ENCODE peak calls at places on chromosome 7, in eight cellular contexts. W, G, B, S, T, O, I and D are unnamed samples.

GRCh38 chr7:135748770-135749169 is at the start of gene FAM180A:
- DNase-seq in B (peak; percentile 70), W (no peak), S (peak; percentile 16), G (peak; percentile 95), I (peak; percentile 70), O (no peak), T (peak; percentile 94), D (no peak)

GRCh38 chr7:22356855-22357310 is at the start of gene RAPGEF5:
- DNase-seq in T (no peak), G (peak; percentile 3), S (peak; percentile 76), W (peak; percentile 80), B (no peak), I (no peak), O (peak; percentile 57), D (no peak)

GRCh38 chr7:4642468-4643203 is 39.5 kb upstream of the FOXK1 start:
- DNase-seq in T (no peak), W (no peak), B (no peak), I (no peak), S (no peak), G (no peak), O (no peak), D (no peak)

GRCh38 chr7:142420554-142421362 is 162.9 kb upstream of the PRSS58 start:
- DNase-seq in T (peak; percentile 40), W (peak; percentile 18), O (no peak), S (no peak), I (no peak), G (peak; percentile 31), B (no peak), D (no peak)

GRCh38 chr7:134293029-134293740 is 23.5 kb downstream of the SLC35B4 start:
- DNase-seq in T (no peak), W (peak; percentile 53), G (no peak), I (no peak), B (no peak), O (no peak), S (no peak), D (no peak)

GRCh38 chr7:148772297-148773089 is 73.8 kb downstream of the CUL1 start:
- DNase-seq in O (no peak), G (peak; percentile 87), I (peak; percentile 62), W (peak; percentile 22), S (no peak), B (no peak), T (peak; percentile 95), D (no peak)

GRCh38 chr7:28774529-28775057 is 183.5 kb downstream of the TRIL start:
- DNase-seq in W (no peak), S (no peak), G (peak; percentile 32), B (no peak), T (no peak), I (no peak), O (no peak), D (peak; percentile 8)

GRCh38 chr7:36128448-36129047 is 24.5 kb upstream of the EEPD1 start:
- DNase-seq in G (peak; percentile 96), W (peak; percentile 67), S (peak; percentile 95), T (peak; percentile 95), O (peak; percentile 91), B (peak; percentile 75), I (peak; percentile 52), D (peak; percentile 91)

GRCh38 chr7:108630002-108630401 is 60.3 kb downstream of the DNAJB9 start:
- DNase-seq in S (peak; percentile 16), W (peak; percentile 45), T (peak; percentile 24), B (peak; percentile 11), G (peak; percentile 85), I (no peak), O (no peak), D (no peak)

GRCh38 chr7:151757274-151757673 is 119.6 kb downstream of the PRKAG2 start:
- DNase-seq in W (no peak), I (peak; percentile 59), B (no peak), S (no peak), G (peak; percentile 65), T (peak; percentile 48), O (no peak), D (no peak)

GRCh38 chr7:90771281-90771680 is 175.2 kb downstream of the CDK14 start:
- DNase-seq in W (no peak), O (no peak), G (peak; percentile 33), I (peak; percentile 29), T (peak; percentile 63), S (no peak), B (no peak), D (no peak)

GRCh38 chr7:128221929-128222403 is 19.1 kb upstream of the LEP start:
- DNase-seq in B (no peak), G (peak; percentile 58), I (peak; percentile 59), S (no peak), T (peak; percentile 90), W (peak; percentile 25), O (no peak), D (no peak)

GRCh38 chr7:102063736-102064135 is 222.9 kb upstream of the SH2B2 start:
- DNase-seq in T (peak; percentile 33), S (no peak), O (peak; percentile 66), I (peak; percentile 50), W (peak; percentile 83), B (no peak), G (no peak), D (no peak)

GRCh38 chr7:55171157-55171556 is 152.3 kb downstream of the EGFR start:
- DNase-seq in W (no peak), S (no peak), G (no peak), O (no peak), B (no peak), T (no peak), I (no peak), D (no peak)

GRCh38 chr7:150361807-150362621 is 6.6 kb upstream of the REPIN1 start:
- DNase-seq in I (no peak), O (no peak), W (no peak), T (no peak), S (no peak), B (no peak), G (no peak), D (no peak)

GRCh38 chr7:120337308-120337907 is 64.4 kb downstream of the KCND2 start:
- DNase-seq in O (no peak), G (peak; percentile 4), W (peak; percentile 34), T (peak; percentile 22), S (no peak), B (no peak), I (no peak), D (no peak)

DNA sequence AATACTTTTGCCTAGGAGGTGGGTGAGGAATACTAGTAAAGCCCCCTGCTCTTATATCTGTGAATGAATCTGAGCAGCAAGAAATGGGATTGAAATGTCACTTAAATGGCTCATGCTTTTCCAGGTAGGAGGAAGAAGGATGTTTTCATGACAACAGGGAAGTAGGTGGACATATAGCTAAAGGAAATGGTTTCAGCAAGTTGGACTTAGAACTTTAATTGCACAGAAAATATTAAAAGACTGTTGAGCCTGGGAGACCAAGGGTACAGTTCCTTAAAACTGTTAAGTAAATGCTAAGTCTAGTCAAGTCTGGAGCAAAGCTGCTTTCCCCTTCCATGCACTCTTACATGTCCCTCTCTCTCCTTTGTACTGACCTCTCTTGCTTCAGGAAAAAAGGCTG is 301.3 kb downstream of the HGF start:
- DNase-seq in T (no peak), I (no peak), W (no peak), O (no peak), G (no peak), B (no peak), S (no peak), D (no peak)
- H3K4me3 ChIP-seq in T (no peak overlapping the region), I (no peak overlapping the region), W (no peak overlapping the region), O (no peak overlapping the region), G (no peak overlapping the region), B (no peak overlapping the region), S (no peak overlapping the region), D (no peak overlapping the region)

DNA sequence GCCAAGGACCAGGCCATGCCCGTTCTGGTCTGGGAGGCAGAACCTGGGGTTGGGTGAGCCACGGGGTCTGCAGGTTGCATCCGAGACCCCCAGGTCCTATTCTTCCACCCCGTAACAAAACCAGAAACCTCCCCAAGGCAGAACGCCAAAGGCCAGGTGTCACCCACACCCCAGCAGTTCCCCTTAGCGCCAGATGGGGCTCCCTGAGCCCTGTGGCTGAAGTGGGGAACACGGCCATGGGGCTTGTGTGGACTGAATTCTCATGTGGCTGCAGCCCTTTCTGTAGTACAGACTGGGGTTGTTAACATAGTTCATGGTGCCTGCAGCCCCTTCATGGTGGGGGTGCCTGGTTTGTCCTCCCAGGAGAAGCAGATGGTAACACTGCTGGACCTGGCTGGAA is 10.2 kb downstream of the BRI3 start:
- DNase-seq in G (no peak), O (no peak), W (peak; percentile 22), T (no peak), S (no peak), I (no peak), B (no peak), D (no peak)
- TF ChIP-seq CTCF in G (no peak), O (no peak), W (peak; percentile 11), T (no peak), S (no peak), I (peak; percentile 25), B (no peak), D (no peak)

DNA sequence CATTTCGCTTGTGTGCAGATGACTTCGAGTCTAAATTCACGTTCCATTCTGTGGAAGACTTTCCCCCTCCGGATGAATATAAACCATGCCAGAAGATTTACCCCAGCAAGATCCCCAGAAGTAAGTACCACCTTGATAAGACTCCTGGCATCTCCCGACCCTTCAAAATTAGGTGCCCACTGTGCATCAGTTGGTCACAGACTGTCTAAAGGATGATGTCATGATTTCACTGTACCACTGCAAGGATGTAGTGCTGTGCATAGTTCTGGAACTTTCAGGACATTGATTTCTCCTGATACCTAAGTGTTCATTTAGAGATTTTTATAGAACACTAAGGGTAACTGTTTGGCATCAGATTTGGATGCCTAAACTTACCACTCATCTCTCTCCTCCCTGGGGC is 83.0 kb downstream of the WIPF3 start:
- DNase-seq in G (no peak), S (no peak), T (no peak), B (no peak), I (no peak), O (no peak), W (no peak), D (no peak)
- H3K4me3 ChIP-seq in G (no peak overlapping the region), S (no peak overlapping the region), T (no peak overlapping the region), B (no peak overlapping the region), I (no peak overlapping the region), O (no peak overlapping the region), W (no peak overlapping the region), D (no peak overlapping the region)

GRCh38 chr7:132750056-132750455 is 173.8 kb upstream of the PLXNA4 start:
- DNase-seq in I (no peak), S (no peak), W (no peak), T (no peak), G (no peak), B (no peak), O (no peak), D (no peak)

GRCh38 chr7:132743974-132744373 is 167.7 kb upstream of the PLXNA4 start:
- DNase-seq in S (no peak), B (no peak), I (no peak), T (peak; percentile 29), G (peak; percentile 39), O (no peak), W (no peak), D (no peak)

GRCh38 chr7:132742152-132742551 is 165.9 kb upstream of the PLXNA4 start:
- DNase-seq in G (peak; percentile 92), I (peak; percentile 27), W (no peak), B (peak; percentile 25), O (peak; percentile 70), T (peak; percentile 98), S (peak; percentile 26), D (no peak)

GRCh38 chr7:132750530-132751281 is 174.4 kb upstream of the PLXNA4 start:
- DNase-seq in I (no peak), T (peak; percentile 53), G (peak; percentile 59), W (peak; percentile 16), S (no peak), B (no peak), O (no peak), D (no peak)

DNA sequence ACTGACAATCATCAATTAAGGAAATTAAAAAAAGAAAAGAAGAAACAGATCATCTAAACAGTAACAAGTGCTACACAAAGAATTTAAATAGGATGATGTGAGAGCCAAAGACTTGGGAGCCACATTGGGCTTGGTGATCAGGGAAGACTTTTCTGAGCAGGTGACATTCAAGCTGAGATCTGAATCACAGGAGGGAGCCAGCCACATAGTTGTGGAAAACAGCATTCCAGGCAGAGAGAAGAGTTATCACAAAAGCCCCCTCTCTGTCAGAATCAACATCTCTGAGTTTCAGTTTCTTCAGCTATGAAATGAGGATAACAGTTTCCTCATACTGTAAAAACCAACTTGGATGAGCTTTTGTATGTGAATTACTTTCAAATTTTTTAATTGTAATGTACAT is 169.2 kb upstream of the PLXNA4 start:
- DNase-seq in G (no peak), W (no peak), O (no peak), I (no peak), B (no peak), S (no peak), T (no peak), D (no peak)
- TF ChIP-seq CTCF in G (no peak), W (no peak), O (no peak), I (no peak), B (no peak), S (no peak), T (no peak), D (no peak)